ENCODE peak calls at places on chromosomes 2 and 18, in ten cellular contexts. L is fibroblast of gingiva; J is activated T-helper 1 cell treated with anti-CD3 and anti-CD28 coated beads, Interleukin-2, amount 50 U/mL, for 16 hours; U is NCI-H1092 treated with DMSO at 0.1 percent for 48 hours; N is Daoy; D is hepatocyte; C is activated naive CD8-positive, alpha-beta T cell treated with anti-CD3 and anti-CD28 coated beads, Interleukin-2, amount 50 U/mL, for 24 hours; R is AG08395; T is endothelial cell; M is WTC11. A is an unnamed sample.

GRCh38 chr2:11498543-11499034 is 32.6 kb upstream of the E2F6 start:
- DNase-seq in L (no peak), J (no peak), U (peak; percentile 53), N (no peak), D (peak; percentile 19), C (no peak), R (peak; percentile 13), T (no peak), M (no peak), A (no peak)

GRCh38 chr18:45167109-45167551 is 448.1 kb upstream of the SLC14A2 start:
- DNase-seq in L (no peak), J (no peak), U (no peak), N (peak; percentile 13), D (peak; percentile 12), C (no peak), R (peak; percentile 11), T (no peak), M (no peak), A (no peak)

GRCh38 chr2:196266855-196267254 is 95.5 kb upstream of the STK17B start:
- DNase-seq in L (no peak), J (no peak), U (no peak), N (peak; percentile 53), D (no peak), C (no peak), R (no peak), T (no peak), M (no peak), A (no peak)

GRCh38 chr2:235807347-235807746 is 313.5 kb downstream of the AGAP1 start:
- DNase-seq in L (no peak), J (no peak), U (no peak), N (no peak), D (no peak), C (no peak), R (no peak), T (no peak), M (peak; percentile 62), A (no peak)

GRCh38 chr2:111698743-111699554 is 185.0 kb downstream of the ANAPC1 start:
- DNase-seq in L (peak; percentile 97), J (peak; percentile 29), U (no peak), N (peak; percentile 97), D (peak; percentile 88), C (peak; percentile 63), R (peak; percentile 98), T (no peak), M (no peak), A (peak; percentile 67)

GRCh38 chr18:13315000-13315399 is 96.4 kb downstream of the LDLRAD4 start:
- DNase-seq in L (no peak), J (no peak), U (no peak), N (no peak), D (no peak), C (no peak), R (no peak), T (no peak), M (no peak), A (no peak)

GRCh38 chr2:127092951-127093516 is 13.9 kb downstream of the BIN1 start:
- DNase-seq in L (no peak), J (no peak), U (no peak), N (no peak), D (no peak), C (no peak), R (no peak), T (no peak), M (no peak), A (no peak)

GRCh38 chr2:62662548-62662947 is 43.0 kb upstream of the EHBP1 start:
- DNase-seq in L (peak; percentile 86), J (no peak), U (peak; percentile 20), N (no peak), D (no peak), C (no peak), R (no peak), T (no peak), M (no peak), A (no peak)

GRCh38 chr2:241764272-241765241 is 12.1 kb upstream of the GAL3ST2 start:
- DNase-seq in L (no peak), J (no peak), U (no peak), N (no peak), D (no peak), C (no peak), R (no peak), T (peak; percentile 2), M (peak; percentile 27), A (no peak)

GRCh38 chr2:108169982-108170625 is 69.7 kb upstream of the SULT1C3 start:
- DNase-seq in L (peak; percentile 11), J (no peak), U (peak; percentile 13), N (no peak), D (peak; percentile 13), C (no peak), R (peak; percentile 7), T (no peak), M (no peak), A (peak; percentile 49)

A was measured in SK-N-DZ.